ENCODE peak calls at places on chromosomes 5 and 9, in four cellular contexts. Y is ELR; L is lower leg skin; U is stimulated activated CD8-positive, alpha-beta memory T cell treated with anti-CD3 and anti-CD28 coated beads, Interleukin-15, amount 100 ng/mL, for 1 hour. R is an unnamed sample.

GRCh38 chr5:53037141-53037859 is 48.1 kb downstream of the ITGA2 start:
- DNase-seq in U (no peak), Y (peak; percentile 93), L (no peak), R (no peak)

GRCh38 chr5:15640116-15640515 is 140.1 kb downstream of the FBXL7 start:
- DNase-seq in Y (no peak), L (no peak), U (no peak), R (no peak)

GRCh38 chr5:171783051-171783450 is 2.6 kb upstream of the SMIM23 start:
- DNase-seq in Y (no peak), U (no peak), L (no peak), R (no peak)

GRCh38 chr5:114658179-114658578 is 296.3 kb downstream of the KCNN2 start:
- DNase-seq in U (no peak), L (no peak), Y (peak; percentile 65), R (no peak)

GRCh38 chr9:117247271-117247670 is 167.6 kb downstream of the ASTN2 start:
- DNase-seq in L (no peak), U (no peak), Y (peak; percentile 3), R (no peak)

GRCh38 chr5:103907001-103907400 is 344.4 kb upstream of the NUDT12 start:
- DNase-seq in U (no peak), L (no peak), Y (no peak), R (no peak)

GRCh38 chr5:13488254-13488931 is 456.1 kb downstream of the DNAH5 start:
- DNase-seq in Y (no peak), L (no peak), U (no peak), R (no peak)

GRCh38 chr9:79026311-79026710 is 545.5 kb upstream of the TLE4 start:
- DNase-seq in Y (no peak), L (no peak), U (no peak), R (no peak)

GRCh38 chr5:33287242-33287641 is 153.5 kb upstream of the TARS1 start:
- DNase-seq in L (no peak), Y (no peak), U (no peak), R (no peak)

GRCh38 chr9:98010450-98010849 is 27.3 kb downstream of the ANP32B start:
- DNase-seq in Y (peak; percentile 87), L (no peak), U (no peak), R (no peak)

GRCh38 chr9:21770877-21771560 is 31.4 kb upstream of the MTAP start:
- DNase-seq in U (no peak), Y (peak; percentile 90), L (no peak), R (no peak)

GRCh38 chr9:127516835-127517607 is 65.7 kb downstream of the LRSAM1 start:
- DNase-seq in Y (no peak), L (no peak), U (no peak), R (no peak)

R was measured in CMK.